ENCODE peak calls at places on chromosomes 12 and 14, in eight cellular contexts. V is RCC 7860; B is Kasumi-1; O is stimulated activated effector memory CD8-positive, alpha-beta T cell treated with anti-CD3 and anti-CD28 coated beads, Interleukin-12 subunit alpha, Interleukin-12 subunit beta, amount 100 ng/mL, for 72 hours; A is CD8-positive, alpha-beta memory T cell; X is ELR; Z is breast epithelium; P is G401. W is an unnamed sample.

GRCh38 chr14:27181304-27181703 is 583.5 kb upstream of the NOVA1 start:
- DNase-seq in V (no peak), B (no peak), O (no peak), A (no peak), X (no peak), Z (no peak), P (no peak), W (no peak)

GRCh38 chr14:64707661-64708060 is 3.4 kb downstream of the PLEKHG3 start:
- DNase-seq in V (peak; percentile 66), B (no peak), O (no peak), A (no peak), X (peak; percentile 95), Z (no peak), P (no peak), W (no peak)

GRCh38 chr14:100536721-100537700 is 50.2 kb downstream of the BEGAIN start:
- DNase-seq in V (no peak), B (no peak), O (no peak), A (no peak), X (no peak), Z (peak; percentile 28), P (peak; percentile 79), W (no peak)

GRCh38 chr12:55935742-55936151 is 4.8 kb downstream of the DGKA start:
- DNase-seq in V (no peak), B (no peak), O (no peak), A (no peak), X (no peak), Z (no peak), P (peak; percentile 40), W (no peak)

GRCh38 chr12:121964813-121965643 is 46.6 kb downstream of the CFAP251 start:
- DNase-seq in V (peak; percentile 57), B (no peak), O (no peak), A (no peak), X (peak; percentile 87), Z (no peak), P (no peak), W (no peak)

GRCh38 chr12:103771466-103771865 is 69.6 kb downstream of the NT5DC3 start:
- DNase-seq in V (no peak), B (peak; percentile 18), O (no peak), A (no peak), X (peak; percentile 62), Z (no peak), P (peak; percentile 13), W (no peak)

GRCh38 chr12:126355346-126355745 is 1290.1 kb downstream of the AACS start:
- DNase-seq in V (no peak), B (no peak), O (no peak), A (no peak), X (no peak), Z (no peak), P (no peak), W (no peak)

GRCh38 chr14:58107947-58108552 is 44.0 kb downstream of the ARMH4 start:
- DNase-seq in V (peak; percentile 14), B (peak; percentile 84), O (no peak), A (peak; percentile 15), X (peak; percentile 76), Z (no peak), P (peak; percentile 81), W (no peak)

GRCh38 chr14:52835122-52835903 is 43.9 kb upstream of the GNPNAT1 start:
- DNase-seq in V (peak; percentile 20), B (peak; percentile 11), O (no peak), A (no peak), X (peak; percentile 87), Z (no peak), P (peak; percentile 78), W (no peak)

GRCh38 chr12:110508071-110508586 is 6.0 kb downstream of the RAD9B start:
- DNase-seq in V (no peak), B (no peak), O (no peak), A (no peak), X (no peak), Z (no peak), P (no peak), W (no peak)

W was measured in ascending aorta.